ENCODE peak calls at places on chromosomes 2 and 18, in nine cellular contexts. G, E, Z, Y, J, B, O, Q and K are unnamed samples.

GRCh38 chr2:223642496-223642895 is 40.3 kb upstream of the SCG2 start:
- DNase-seq in G (no peak), E (no peak), Z (no peak), Y (no peak), J (no peak), B (no peak), O (no peak), Q (no peak), K (no peak)

GRCh38 chr2:98476192-98476868 is 31.7 kb downstream of the INPP4A start:
- DNase-seq in G (no peak), E (no peak), Z (no peak), Y (no peak), J (no peak), B (no peak), O (no peak), Q (no peak), K (no peak)

GRCh38 chr2:142863485-142863921 is 14.0 kb upstream of the KYNU start:
- DNase-seq in G (no peak), E (peak), Z (no peak), Y (no peak), J (no peak), B (no peak), O (no peak), Q (no peak), K (no peak)

GRCh38 chr2:159797468-159798375 is at the start of gene CD302:
- DNase-seq in G (peak), E (peak), Z (peak), Y (peak), J (peak), B (peak), O (peak), Q (no peak), K (no peak)

GRCh38 chr2:118202707-118203303 is 114.5 kb downstream of the INSIG2 start:
- DNase-seq in G (peak), E (peak), Z (peak), Y (no peak), J (no peak), B (peak), O (peak), Q (peak), K (peak)

GRCh38 chr2:85307527-85307897 is 20.3 kb downstream of the TGOLN2 start:
- DNase-seq in G (no peak), E (no peak), Z (no peak), Y (no peak), J (no peak), B (no peak), O (no peak), Q (no peak), K (no peak)

GRCh38 chr18:44778788-44779187 is 98.1 kb downstream of the SETBP1 start:
- DNase-seq in G (no peak), E (no peak), Z (no peak), Y (no peak), J (no peak), B (no peak), O (no peak), Q (no peak), K (no peak)

GRCh38 chr2:27118525-27119329 is at the start of gene CGREF1:
- DNase-seq in G (peak), E (peak), Z (no peak), Y (peak), J (no peak), B (no peak), O (no peak), Q (no peak), K (no peak)

GRCh38 chr2:94880507-94880906 is 9.3 kb downstream of the TEKT4 start:
- DNase-seq in G (no peak), E (no peak), Z (no peak), Y (no peak), J (no peak), B (no peak), O (no peak), Q (no peak), K (no peak)

GRCh38 chr2:112150447-112150846 is 12.3 kb downstream of the FBLN7 start:
- DNase-seq in G (peak), E (no peak), Z (no peak), Y (peak), J (no peak), B (no peak), O (no peak), Q (no peak), K (peak)

GRCh38 chr2:31107588-31108300 is 30.5 kb downstream of the GALNT14 start:
- DNase-seq in G (peak), E (no peak), Z (no peak), Y (no peak), J (no peak), B (no peak), O (no peak), Q (peak), K (no peak)

GRCh38 chr2:101696272-101697123 is 1.0 kb upstream of the MAP4K4 start:
- DNase-seq in G (peak), E (no peak), Z (no peak), Y (peak), J (no peak), B (no peak), O (no peak), Q (no peak), K (no peak)

GRCh38 chr2:215773728-215774127 is 239.6 kb downstream of the MREG start:
- DNase-seq in G (peak), E (peak), Z (no peak), Y (no peak), J (no peak), B (no peak), O (no peak), Q (no peak), K (no peak)

GRCh38 chr2:202814226-202814625 is 57.3 kb downstream of the ICA1L start:
- DNase-seq in G (no peak), E (no peak), Z (no peak), Y (no peak), J (no peak), B (no peak), O (no peak), Q (no peak), K (no peak)

GRCh38 chr2:38178556-38179419 is 102.8 kb upstream of the CYP1B1 start:
- DNase-seq in G (peak), E (peak), Z (no peak), Y (no peak), J (no peak), B (no peak), O (no peak), Q (no peak), K (no peak)

GRCh38 chr2:38398739-38399138 is 21.7 kb upstream of the ATL2 start:
- DNase-seq in G (no peak), E (no peak), Z (no peak), Y (no peak), J (no peak), B (no peak), O (no peak), Q (no peak), K (no peak)